ENCODE peak calls at places on chromosomes 3 and 15, in five cellular contexts. M is OCI-M1; I is CD4-positive, alpha-beta T cell; R is NCI-H187 treated with DMSO at 0.1 percent for 48 hours; Z is hypothalamus. K is an unnamed sample.

GRCh38 chr15:81400640-81401236 is 26.7 kb upstream of the TMC3 start:
- DNase-seq in M (peak), R (no peak), I (no peak), Z (no peak), K (no peak)

GRCh38 chr15:64732156-64732860 is 43.1 kb downstream of the RBPMS2 start:
- DNase-seq in R (no peak), I (no peak), M (no peak), Z (no peak), K (no peak)

GRCh38 chr3:35946121-35946856 is 307.0 kb downstream of the ARPP21 start:
- DNase-seq in Z (no peak), I (no peak), R (no peak), M (peak), K (no peak)

GRCh38 chr3:130755666-130756065 is 9.0 kb upstream of the PIK3R4 start:
- DNase-seq in M (no peak), I (no peak), Z (no peak), R (no peak), K (no peak)

GRCh38 chr3:16950845-16951244 is 66.1 kb downstream of the PLCL2 start:
- DNase-seq in M (no peak), Z (no peak), R (no peak), I (no peak), K (no peak)

GRCh38 chr3:42042747-42043115 is 48.4 kb upstream of the TRAK1 start:
- DNase-seq in Z (no peak), M (no peak), R (no peak), I (no peak), K (no peak)

GRCh38 chr3:67291287-67292252 is 293.5 kb downstream of the KBTBD8 start:
- DNase-seq in I (no peak), R (no peak), Z (no peak), M (no peak), K (no peak)

GRCh38 chr3:8741581-8742355 is 8.2 kb downstream of the CAV3 start:
- DNase-seq in Z (no peak), R (no peak), M (peak), I (no peak), K (no peak)

GRCh38 chr3:42749753-42750231 is 23.3 kb downstream of the CCDC13 start:
- DNase-seq in Z (peak), M (peak), I (no peak), R (no peak), K (no peak)

GRCh38 chr3:52721742-52722033 is 15.8 kb downstream of the SPCS1 start:
- DNase-seq in M (no peak), Z (no peak), R (no peak), I (no peak), K (no peak)

GRCh38 chr15:50210462-50211264 is 28.7 kb downstream of the SLC27A2 start:
- DNase-seq in R (no peak), M (no peak), Z (no peak), I (no peak), K (no peak)

GRCh38 chr15:39966521-39966920 is 32.6 kb downstream of the EIF2AK4 start:
- DNase-seq in R (no peak), Z (no peak), M (peak), I (no peak), K (no peak)

GRCh38 chr3:190326361-190326760 is 4.1 kb upstream of the CLDN1 start:
- DNase-seq in M (no peak), I (no peak), R (no peak), Z (no peak), K (no peak)

GRCh38 chr15:66603301-66604179 is 37.7 kb upstream of the LCTL start:
- DNase-seq in R (no peak), Z (peak), I (peak), M (peak), K (peak)

GRCh38 chr15:77599899-77600298 is 32.8 kb downstream of the LINGO1 start:
- DNase-seq in Z (peak), M (peak), I (no peak), R (no peak), K (no peak)

GRCh38 chr3:173913985-173914421 is 516.5 kb downstream of the NLGN1 start:
- DNase-seq in R (no peak), I (no peak), M (peak), Z (no peak), K (no peak)

GRCh38 chr15:73049564-73050215 is 2.6 kb upstream of the NEO1 start:
- DNase-seq in M (peak), I (no peak), Z (peak), R (no peak), K (no peak)

GRCh38 chr3:188432826-188433525 is 279.0 kb downstream of the LPP start:
- DNase-seq in I (no peak), R (no peak), M (no peak), Z (no peak), K (no peak)

GRCh38 chr3:126356373-126357298 is 572 bp downstream of the KLF15 start:
- DNase-seq in Z (peak), R (no peak), I (no peak), M (no peak), K (no peak)

GRCh38 chr15:39736646-39737550 is 45.7 kb downstream of the FSIP1 start:
- DNase-seq in R (no peak), I (no peak), M (no peak), Z (no peak), K (no peak)

GRCh38 chr3:196559826-196560225 is 8.5 kb downstream of the WDR53 start:
- DNase-seq in I (no peak), M (no peak), R (no peak), Z (no peak), K (no peak)

GRCh38 chr3:127217594-127218456 is 24.9 kb downstream of the PRR23E start:
- DNase-seq in M (no peak), I (no peak), Z (no peak), R (no peak), K (no peak)

GRCh38 chr3:141006344-141006743 is 44.8 kb upstream of the SPSB4 start:
- DNase-seq in I (no peak), Z (no peak), M (no peak), R (no peak), K (no peak)

GRCh38 chr3:177295116-177295515 is 97.8 kb upstream of the TBL1XR1 start:
- DNase-seq in I (no peak), Z (no peak), R (no peak), M (no peak), K (no peak)

GRCh38 chr3:47259114-47259513 is 23.5 kb downstream of the KIF9 start:
- DNase-seq in M (no peak), I (no peak), R (no peak), Z (no peak), K (no peak)

GRCh38 chr3:99834584-99834957 is 16.9 kb downstream of the CMSS1 start:
- DNase-seq in Z (no peak), M (no peak), R (no peak), I (no peak), K (no peak)

GRCh38 chr3:30629736-30630135 is 23.3 kb downstream of the TGFBR2 start:
- DNase-seq in I (no peak), Z (no peak), M (no peak), R (no peak), K (no peak)

GRCh38 chr15:71682051-71682450 is 128.3 kb upstream of the NR2E3 start:
- DNase-seq in M (no peak), Z (no peak), R (no peak), I (no peak), K (no peak)

GRCh38 chr3:908839-909238 is 184.0 kb upstream of the CNTN6 start:
- DNase-seq in R (no peak), M (peak), Z (no peak), I (no peak), K (no peak)

GRCh38 chr15:41862515-41863116 is 24.0 kb downstream of the PLA2G4B start:
- DNase-seq in R (no peak), Z (no peak), I (no peak), M (no peak), K (no peak)

GRCh38 chr3:113747719-113748046 is 848 bp downstream of the ATP6V1A start:
- DNase-seq in Z (no peak), M (peak), I (no peak), R (no peak), K (no peak)

GRCh38 chr15:99010743-99011142 is 3.2 kb upstream of the PGPEP1L start:
- DNase-seq in Z (no peak), I (no peak), M (no peak), R (no peak), K (no peak)

GRCh38 chr15:51924146-51925068 is 47.2 kb downstream of the LEO1 start:
- DNase-seq in Z (peak), M (no peak), R (no peak), I (no peak), K (no peak)